ENCODE peak calls at places on chromosome 16, in five cellular contexts. J is esophagus squamous epithelium, H is endodermal cell, F is fibroblast of lung, S is left lung. B is an unnamed sample.

GRCh38 chr16:11003141-11003540 is 58.8 kb downstream of the CLEC16A start:
- DNase-seq in S (no peak), J (no peak), F (no peak), H (no peak), B (no peak)

GRCh38 chr16:83994087-83994486 is 26.0 kb downstream of the NECAB2 start:
- DNase-seq in H (no peak), S (peak; percentile 42), J (no peak), F (peak; percentile 86), B (peak; percentile 90)

GRCh38 chr16:46719528-46719927 is 28.6 kb downstream of the MYLK3 start:
- DNase-seq in H (no peak), S (no peak), J (no peak), F (no peak), B (no peak)

GRCh38 chr16:60932600-60932999 is 1103.6 kb downstream of the CDH8 start:
- DNase-seq in S (no peak), H (no peak), J (no peak), F (no peak), B (no peak)

GRCh38 chr16:1093284-1094123 is 2.5 kb downstream of the C1QTNF8 start:
- DNase-seq in F (no peak), J (no peak), H (peak; percentile 76), S (no peak), B (no peak)

GRCh38 chr16:6926762-6927161 is 405.9 kb upstream of the RBFOX1 start:
- DNase-seq in H (peak; percentile 74), J (no peak), F (no peak), S (no peak), B (no peak)

GRCh38 chr16:57061084-57061905 is 31.1 kb upstream of the CPNE2 start:
- DNase-seq in F (peak; percentile 34), S (peak; percentile 83), H (no peak), J (no peak), B (no peak)

GRCh38 chr16:69182730-69183416 is 4.1 kb upstream of the SNTB2 start:
- DNase-seq in J (no peak), S (no peak), F (no peak), H (no peak), B (no peak)

GRCh38 chr16:14399397-14400284 is 230.4 kb downstream of the PARN start:
- DNase-seq in J (no peak), S (no peak), F (peak; percentile 83), H (no peak), B (no peak)

GRCh38 chr16:73978407-73978784 is 318.2 kb upstream of the PSMD7 start:
- DNase-seq in F (no peak), S (no peak), H (no peak), J (no peak), B (no peak)

GRCh38 chr16:72066747-72067146 is 3.7 kb downstream of the HPR start:
- DNase-seq in J (no peak), F (peak; percentile 23), S (no peak), H (no peak), B (peak; percentile 16)

GRCh38 chr16:87132361-87133014 is 184.7 kb downstream of the C16orf95 start:
- DNase-seq in S (no peak), H (no peak), F (peak; percentile 83), J (no peak), B (peak; percentile 27)

GRCh38 chr16:75491876-75492275 is 3.4 kb downstream of the CHST6 start:
- DNase-seq in H (peak; percentile 76), S (no peak), F (no peak), J (no peak), B (no peak)

GRCh38 chr16:81388357-81388756 is 56.3 kb upstream of the CMIP start:
- DNase-seq in F (no peak), J (no peak), H (no peak), S (no peak), B (no peak)

GRCh38 chr16:65698943-65699342 is 577.1 kb upstream of the CDH11 start:
- DNase-seq in H (no peak), F (peak; percentile 68), S (no peak), J (no peak), B (peak; percentile 28)

GRCh38 chr16:65710107-65710506 is 588.2 kb upstream of the CDH11 start:
- DNase-seq in S (no peak), F (no peak), J (no peak), H (no peak), B (no peak)

GRCh38 chr16:65700599-65700998 is 578.7 kb upstream of the CDH11 start:
- DNase-seq in H (no peak), F (no peak), S (no peak), J (no peak), B (peak; percentile 10)

GRCh38 chr16:65702707-65703402 is 581.0 kb upstream of the CDH11 start:
- DNase-seq in H (no peak), F (peak; percentile 73), J (no peak), S (no peak), B (no peak)

DNA sequence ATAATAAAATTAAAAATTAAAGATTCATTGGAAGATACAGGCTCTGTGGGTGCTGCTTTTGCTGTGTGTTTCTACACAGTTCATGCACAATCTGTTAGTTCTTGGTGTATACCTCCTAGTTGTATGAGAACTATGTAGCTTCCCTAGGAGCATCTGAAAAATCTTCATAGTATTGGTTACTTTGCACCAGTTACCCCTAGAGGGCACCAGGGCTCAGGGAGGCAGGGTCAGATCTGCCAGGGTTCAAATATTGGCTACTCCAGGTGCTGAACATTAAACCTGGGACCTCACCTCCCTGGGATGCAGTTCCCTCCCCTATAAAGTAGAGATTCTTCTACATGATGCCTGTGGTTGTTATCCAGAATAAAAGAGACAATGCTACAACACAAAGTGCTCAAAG is 583.0 kb upstream of the CDH11 start:
- DNase-seq in H (peak; percentile 57), F (no peak), J (no peak), S (no peak), B (no peak)
- TF ChIP-seq CTCF in H (peak; percentile 78), F (peak; percentile 39), J (no peak), S (no peak), B (peak; percentile 55)

DNA sequence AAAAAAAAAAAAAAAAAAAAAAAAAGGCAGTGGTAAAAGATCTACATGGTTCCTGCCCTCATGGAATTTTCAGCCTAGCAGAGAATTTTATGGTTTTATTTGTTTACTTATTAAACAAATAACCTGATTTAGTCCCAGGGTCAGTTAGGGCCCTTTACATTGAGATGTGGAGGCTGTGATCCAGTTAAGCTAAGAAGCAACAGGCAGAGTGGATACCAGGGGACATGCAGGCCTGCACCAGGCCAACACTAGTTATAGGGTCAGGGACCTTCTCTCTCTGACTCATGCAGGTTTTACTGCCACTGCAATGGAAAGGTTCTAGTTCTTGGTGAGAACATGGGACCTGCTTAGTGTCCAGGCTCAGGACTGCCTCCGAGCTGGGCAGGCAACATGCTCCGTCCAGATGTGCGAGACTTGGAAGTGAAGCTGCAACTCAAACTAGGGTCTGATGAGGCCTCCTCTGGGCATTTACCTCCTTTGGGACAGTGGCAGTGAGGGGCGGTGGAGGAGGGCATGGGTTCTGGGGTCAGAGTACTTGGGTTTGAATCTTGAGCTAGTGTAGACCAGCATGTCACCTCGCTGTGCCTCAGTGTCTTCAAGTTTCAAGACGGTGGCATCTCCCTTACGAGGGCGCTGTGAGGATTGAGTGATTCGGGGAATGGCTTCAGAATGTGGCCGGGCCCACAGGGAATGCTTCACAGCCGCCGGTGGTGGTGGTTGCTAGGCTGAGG is 301.8 kb downstream of the CPPED1 start:
- DNase-seq in J (no peak), S (no peak), H (no peak), F (no peak), B (no peak)
- H3K4me3 ChIP-seq in J (no peak overlapping the region), S (no peak overlapping the region), H (no peak overlapping the region), F (no peak overlapping the region), B (no peak overlapping the region)

GRCh38 chr16:79599256-79599836 is 1.2 kb downstream of the MAF start:
- DNase-seq in J (no peak), H (peak; percentile 84), S (no peak), F (peak; percentile 38), B (no peak)

GRCh38 chr16:79597775-79598174 is 2.8 kb downstream of the MAF start:
- DNase-seq in H (no peak), S (no peak), F (no peak), J (no peak), B (no peak)

GRCh38 chr16:79599837-79600635 is 501 bp downstream of the MAF start:
- DNase-seq in S (peak; percentile 62), H (peak; percentile 84), F (peak; percentile 67), J (no peak), B (no peak)

GRCh38 chr16:79597277-79597676 is 3.3 kb downstream of the MAF start:
- DNase-seq in S (no peak), H (no peak), F (no peak), J (no peak), B (no peak)

GRCh38 chr16:79598341-79599181 is 2.0 kb downstream of the MAF start:
- DNase-seq in J (no peak), F (peak; percentile 65), S (peak; percentile 64), H (peak; percentile 91), B (no peak)
- TF ChIP-seq CTCF in J (no peak), F (peak; percentile 27), S (peak; percentile 19), H (peak; percentile 70), B (no peak)

DNA sequence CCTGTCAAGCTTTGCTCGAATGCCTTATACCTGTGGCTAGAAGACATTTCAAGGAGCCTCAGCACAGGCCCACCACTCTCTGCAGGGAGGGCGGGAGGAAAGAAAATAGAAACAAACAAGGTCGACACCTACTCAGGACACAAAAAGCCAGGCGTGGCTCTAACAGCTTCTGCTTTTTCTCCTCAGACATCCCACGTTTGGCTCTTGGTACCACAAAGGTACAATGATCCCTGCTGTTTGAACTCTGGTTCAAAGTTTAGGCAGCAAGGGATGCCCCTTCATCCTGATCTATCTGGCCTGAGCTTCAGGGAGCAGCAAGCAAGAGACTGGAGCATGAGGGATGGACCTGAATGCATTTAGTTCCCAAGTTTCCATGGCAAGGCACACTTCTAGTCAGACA is 57.1 kb downstream of the CREBBP start:
- DNase-seq in J (no peak), H (no peak), F (no peak), S (no peak), B (no peak)
- H3K4me3 ChIP-seq in J (no peak overlapping the region), H (no peak overlapping the region), F (no peak overlapping the region), S (no peak overlapping the region), B (no peak overlapping the region)

DNA sequence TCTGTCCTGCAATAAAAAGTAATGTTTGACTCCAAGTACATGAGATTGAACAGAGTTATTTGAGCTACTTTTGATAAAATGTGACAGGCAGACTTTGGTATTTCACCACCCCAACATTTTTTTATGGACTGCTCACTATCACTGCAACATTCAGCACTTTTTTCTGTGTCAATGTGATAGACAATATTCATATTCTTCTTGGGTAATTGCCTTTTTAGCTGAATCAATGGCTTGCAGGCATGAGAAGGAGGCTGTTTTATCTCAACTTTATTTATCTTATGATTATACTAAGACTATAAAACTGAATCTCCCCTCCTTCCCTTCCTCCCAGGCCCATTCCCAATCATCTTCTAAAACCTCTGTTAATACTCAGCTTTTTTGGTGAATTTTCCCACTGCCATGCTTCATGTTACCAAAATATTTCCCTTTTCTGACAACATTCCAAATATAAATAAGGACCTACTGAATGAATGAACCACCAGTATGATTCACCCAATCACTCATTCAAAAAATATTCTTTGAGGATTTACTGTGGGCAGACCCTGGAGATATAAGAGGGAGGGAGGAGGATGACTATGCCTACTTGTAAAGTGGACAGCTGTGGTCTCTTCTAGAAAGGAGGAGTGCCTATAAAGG is 67.6 kb downstream of the CDH13 start:
- DNase-seq in J (no peak), H (no peak), F (peak; percentile 85), S (no peak), B (peak; percentile 86)
- TF ChIP-seq CTCF in J (no peak), H (no peak), F (no peak), S (no peak), B (no peak)

B was measured in AG09309.